ENCODE peak calls at places on chromosomes 4 and X, in nine cellular contexts. U, B, O, N, C, L, H, V and X are unnamed samples.

GRCh38 chr4:164880489-164881262 is 3.7 kb downstream of the APELA start:
- DNase-seq in C (no peak), L (no peak), V (no peak), O (no peak), B (no peak), H (no peak), N (no peak), U (no peak), X (no peak)

GRCh38 chr4:139530833-139531427 is 25.1 kb downstream of the SETD7 start:
- DNase-seq in C (peak), L (peak), V (peak), U (no peak), H (no peak), N (peak), B (peak), O (peak), X (no peak)

GRCh38 chrX:5458300-5458699 is 770.4 kb downstream of the NLGN4X start:
- DNase-seq in V (peak), C (no peak), H (no peak), B (peak), L (no peak), O (no peak), N (no peak), U (no peak), X (no peak)

GRCh38 chr4:2096073-2096609 is 37.0 kb downstream of the NAT8L start:
- DNase-seq in O (no peak), N (no peak), B (no peak), V (peak), H (no peak), U (no peak), L (no peak), C (no peak), X (no peak)

GRCh38 chr4:75542824-75543223 is 13.0 kb upstream of the ODAPH start:
- DNase-seq in O (peak), N (no peak), V (peak), B (no peak), U (peak), H (no peak), L (no peak), C (peak), X (no peak)

GRCh38 chrX:134570899-134571298 is 87.4 kb downstream of the PLAC1 start:
- DNase-seq in V (no peak), U (no peak), B (no peak), H (no peak), L (no peak), O (no peak), N (no peak), C (no peak), X (no peak)

GRCh38 chrX:129323115-129323514 is 200.2 kb downstream of the SMARCA1 start:
- DNase-seq in O (no peak), B (no peak), C (no peak), N (no peak), H (no peak), V (no peak), L (no peak), U (peak), X (no peak)

GRCh38 chr4:107993969-107994368 is 4.3 kb downstream of the HADH start:
- DNase-seq in U (no peak), H (no peak), L (no peak), O (no peak), V (no peak), N (no peak), B (no peak), C (no peak), X (no peak)

GRCh38 chrX:115650916-115651315 is 89.9 kb downstream of the PLS3 start:
- DNase-seq in B (peak), U (peak), H (no peak), V (peak), L (peak), O (peak), C (peak), N (no peak), X (no peak)

GRCh38 chrX:97790850-97791249 is 907.1 kb downstream of the RPA4 start:
- DNase-seq in B (no peak), O (no peak), H (no peak), L (no peak), V (no peak), C (no peak), N (no peak), U (no peak), X (no peak)

GRCh38 chr4:7339751-7340552 is 94.8 kb downstream of the PSAPL1 start:
- DNase-seq in B (no peak), O (no peak), N (no peak), V (no peak), C (no peak), U (no peak), H (no peak), L (no peak), X (no peak)

GRCh38 chr4:185183622-185184281 is 20.0 kb downstream of the CFAP97 start:
- DNase-seq in L (peak), H (peak), B (peak), V (peak), C (peak), U (peak), O (peak), N (peak), X (peak)

GRCh38 chrX:105533951-105534350 is 288.4 kb upstream of the NRK start:
- DNase-seq in B (no peak), O (no peak), N (no peak), L (no peak), V (no peak), C (peak), H (no peak), U (no peak), X (no peak)

GRCh38 chrX:49754238-49754857 is 58.6 kb upstream of the PAGE1 start:
- DNase-seq in B (peak), N (peak), C (peak), U (peak), V (peak), O (peak), H (no peak), L (peak), X (no peak)

GRCh38 chrX:106952988-106953387 is 32.8 kb downstream of the CLDN2 start:
- DNase-seq in B (peak), N (no peak), H (no peak), O (peak), V (peak), L (no peak), C (peak), U (no peak), X (no peak)

GRCh38 chr4:100075056-100075455 is 115.2 kb downstream of the DDIT4L start:
- DNase-seq in N (no peak), O (no peak), B (no peak), L (no peak), V (peak), U (no peak), C (no peak), H (no peak), X (no peak)

GRCh38 chrX:63050225-63050624 is 300.9 kb downstream of the SPIN4 start:
- DNase-seq in N (no peak), C (no peak), H (no peak), U (no peak), V (peak), L (no peak), O (no peak), B (peak), X (no peak)

GRCh38 chr4:118076958-118077766 is 42.9 kb downstream of the NDST3 start:
- DNase-seq in C (peak), B (peak), L (peak), O (peak), U (peak), V (peak), H (no peak), N (no peak), X (no peak)

GRCh38 chrX:135087867-135088266 is 32.5 kb downstream of the ETDB start:
- DNase-seq in U (no peak), L (no peak), H (no peak), C (peak), V (no peak), B (no peak), O (no peak), N (no peak), X (no peak)

GRCh38 chrX:65601530-65602281 is 65.7 kb upstream of the MSN start:
- DNase-seq in B (no peak), U (peak), L (peak), N (peak), C (peak), O (peak), H (peak), V (peak), X (no peak)

GRCh38 chrX:101759000-101759399 is 99.3 kb upstream of the ARMCX2 start:
- DNase-seq in O (peak), H (no peak), V (peak), N (no peak), U (peak), C (peak), L (peak), B (peak), X (no peak)

GRCh38 chrX:68163446-68163845 is 269.8 kb downstream of the OPHN1 start:
- DNase-seq in H (no peak), V (no peak), O (no peak), B (no peak), L (no peak), C (peak), U (peak), N (no peak), X (no peak)

GRCh38 chrX:26597981-26598380 is 382.0 kb downstream of the MAGEB5 start:
- DNase-seq in U (peak), B (no peak), O (no peak), H (no peak), L (no peak), N (no peak), C (no peak), V (peak), X (peak)

GRCh38 chr4:147163311-147163710 is 217.6 kb upstream of the TTC29 start:
- DNase-seq in B (no peak), V (no peak), L (no peak), U (no peak), O (no peak), H (no peak), C (peak), N (no peak), X (no peak)

GRCh38 chr4:29565256-29565655 is 1154.9 kb upstream of the PCDH7 start:
- DNase-seq in U (no peak), B (no peak), C (no peak), L (no peak), O (no peak), H (no peak), N (no peak), V (no peak), X (no peak)

GRCh38 chr4:26836539-26836938 is 24.1 kb upstream of the STIM2 start:
- DNase-seq in V (no peak), U (no peak), H (no peak), B (no peak), C (no peak), L (no peak), N (no peak), O (no peak), X (no peak)

GRCh38 chr4:3697033-3697432 is 69.2 kb upstream of the ADRA2C start:
- DNase-seq in H (no peak), B (no peak), C (no peak), L (no peak), N (no peak), U (no peak), V (no peak), O (no peak), X (no peak)

GRCh38 chrX:77404318-77404878 is 42.8 kb upstream of the FGF16 start:
- DNase-seq in U (no peak), C (no peak), L (no peak), H (no peak), V (no peak), O (no peak), N (peak), B (no peak), X (no peak)

GRCh38 chr4:71847300-71847699 is 63.4 kb upstream of the GC start:
- DNase-seq in O (no peak), H (no peak), N (no peak), L (no peak), C (no peak), B (no peak), V (no peak), U (no peak), X (no peak)

GRCh38 chr4:185822791-185823190 is 10.8 kb upstream of the SORBS2 start:
- DNase-seq in H (no peak), N (no peak), U (no peak), B (no peak), L (no peak), O (no peak), V (no peak), C (no peak), X (no peak)

GRCh38 chrX:25721564-25721963 is 416.6 kb upstream of the MAGEB18 start:
- DNase-seq in L (peak), H (no peak), C (peak), V (peak), U (no peak), O (no peak), B (no peak), N (no peak), X (no peak)

GRCh38 chrX:42140320-42140719 is 217.0 kb upstream of the CASK start:
- DNase-seq in U (no peak), N (no peak), V (no peak), L (no peak), O (no peak), C (no peak), H (no peak), B (no peak), X (no peak)

GRCh38 chr4:86117781-86118302 is 242.0 kb downstream of the MAPK10 start:
- DNase-seq in B (peak), C (peak), L (no peak), N (no peak), H (no peak), V (peak), U (peak), O (peak), X (peak)

GRCh38 chr4:112626228-112626627 is 10.5 kb downstream of the ZGRF1 start:
- DNase-seq in L (no peak), V (no peak), H (no peak), O (no peak), C (no peak), N (no peak), B (no peak), U (no peak), X (no peak)

GRCh38 chr4:111952708-111953107 is 192.5 kb upstream of the FAM241A start:
- DNase-seq in B (no peak), U (no peak), O (no peak), C (no peak), H (no peak), L (no peak), N (no peak), V (no peak), X (no peak)

GRCh38 chrX:17744896-17745523 is 7.7 kb downstream of the SCML1 start:
- DNase-seq in B (no peak), U (no peak), O (peak), N (no peak), C (peak), V (peak), L (peak), H (no peak), X (no peak)

GRCh38 chr4:188439641-188440311 is 300.5 kb downstream of the TRIML1 start:
- DNase-seq in B (peak), C (peak), H (no peak), O (no peak), V (peak), U (peak), L (no peak), N (no peak), X (peak)

GRCh38 chr4:25401066-25401465 is 24.0 kb downstream of the ANAPC4 start:
- DNase-seq in V (peak), C (no peak), N (no peak), B (no peak), L (no peak), U (peak), H (no peak), O (no peak), X (no peak)

GRCh38 chr4:151436093-151436518 is 27.1 kb downstream of the FHIP1A start:
- DNase-seq in C (no peak), V (peak), O (no peak), U (peak), B (no peak), N (no peak), L (no peak), H (no peak), X (no peak)

GRCh38 chrX:120297923-120298322 is 13.3 kb downstream of the TMEM255A start:
- DNase-seq in N (no peak), O (no peak), C (no peak), H (no peak), U (no peak), L (peak), V (no peak), B (no peak), X (no peak)
- TF ChIP-seq CTCF in N (no peak), O (no peak), C (no peak), H (no peak), U (no peak), L (no peak), V (no peak), B (no peak), X (no peak)

DNA sequence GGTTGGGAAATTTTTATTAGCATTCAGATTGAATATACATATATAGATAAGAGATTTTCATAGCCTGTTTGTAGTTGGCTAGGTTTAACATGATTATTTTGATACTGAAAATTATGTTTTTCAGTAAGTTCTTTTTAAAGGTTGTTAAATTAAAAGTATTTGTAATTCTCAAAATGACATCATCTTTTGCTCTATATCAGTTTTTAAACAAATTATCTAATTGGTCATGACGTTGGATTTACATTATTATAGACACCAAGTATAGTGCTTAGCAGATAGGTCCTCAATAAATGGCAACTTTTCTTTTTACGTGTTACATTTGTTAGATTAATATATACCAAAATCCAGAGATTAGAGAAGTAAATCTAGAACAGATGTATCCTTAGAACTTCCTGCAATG is 1613.2 kb upstream of the TENM3 start:
- DNase-seq in H (no peak), O (no peak), C (no peak), N (no peak), L (no peak), V (no peak), U (no peak), B (no peak), X (no peak)
- H3K4me3 ChIP-seq in H (no peak), O (no peak), C (no peak), N (no peak), L (no peak), V (no peak), U (no peak), B (no peak), X (no peak)

DNA sequence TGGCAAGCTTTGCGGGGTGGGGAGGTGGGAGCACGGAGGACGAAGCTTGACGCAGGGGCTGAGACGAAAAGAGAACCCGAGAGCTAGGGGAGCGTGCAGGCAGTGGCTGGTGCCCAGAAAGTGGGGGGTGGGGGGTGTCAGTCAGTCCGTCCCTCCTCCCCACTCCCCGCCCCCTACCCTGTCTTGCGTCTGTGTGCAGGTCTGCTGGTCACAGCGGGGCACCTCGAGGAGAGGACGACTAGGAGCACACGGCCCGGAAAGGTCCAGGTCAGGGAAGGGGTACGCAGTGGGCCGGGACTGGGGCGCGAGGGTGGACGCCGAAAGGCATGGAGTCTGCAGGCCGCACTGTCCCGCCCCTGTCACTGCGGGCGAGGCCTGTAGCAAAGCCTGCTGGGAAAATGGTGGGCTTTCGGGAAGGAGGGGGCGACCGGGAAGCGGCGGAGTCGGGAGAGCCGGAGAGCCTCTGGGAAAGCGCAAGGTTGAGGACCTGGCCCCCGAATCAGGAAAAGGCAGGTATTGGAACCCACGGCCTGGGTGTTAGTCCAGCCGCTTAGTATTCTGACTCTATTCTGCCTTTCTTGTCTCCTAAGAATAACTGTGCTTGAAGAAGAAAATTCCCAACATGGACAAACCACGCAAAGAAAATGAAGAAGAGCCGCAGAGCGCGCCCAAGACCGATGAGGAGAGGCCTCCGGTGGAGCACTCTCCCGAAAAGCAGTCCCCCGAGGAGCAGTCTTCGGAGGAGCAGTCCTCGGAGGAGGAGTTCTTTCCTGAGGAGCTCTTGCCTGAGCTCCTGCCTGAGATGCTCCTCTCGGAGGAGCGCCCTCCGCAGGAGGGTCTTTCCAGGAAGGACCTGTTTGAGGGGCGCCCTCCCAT is 758 bp downstream of the TCEAL1 start:
- DNase-seq in H (no peak), O (peak), V (peak), N (peak), C (peak), B (peak), U (peak), L (peak), X (no peak)
- TF ChIP-seq CTCF in H (no peak), O (peak), V (peak), N (peak), C (peak), B (peak), U (peak), L (peak), X (peak)

GRCh38 chrX:87517571-87518141 is at the start of gene KLHL4:
- DNase-seq in B (no peak), V (peak), H (no peak), U (peak), C (peak), L (no peak), N (no peak), O (peak), X (no peak)

GRCh38 chrX:87516716-87517115 is 886 bp upstream of the KLHL4 start:
- DNase-seq in H (no peak), B (no peak), U (peak), C (peak), V (peak), O (peak), L (no peak), N (no peak), X (no peak)

GRCh38 chrX:87518504-87518903 is 902 bp downstream of the KLHL4 start:
- DNase-seq in U (peak), O (peak), L (no peak), N (no peak), B (no peak), V (peak), H (no peak), C (peak), X (no peak)
- H3K4me3 ChIP-seq in U (no peak), O (peak), L (no peak), N (peak), B (no peak), V (peak), H (no peak), C (peak), X (peak)